ENCODE peak calls at places on chromosomes 6 and 20, in eight cellular contexts. M is lower leg skin, V is cardiac fibroblast, R is mammary epithelial cell, K is natural killer cell, O is cardiac muscle cell, Q is AG04450, E is OCI-LY7. H is an unnamed sample.
A peak's percentile ranks its signal among the peaks of the same experiment; 100 is the strongest.

GRCh38 chr6:11085758-11086435 is 7.7 kb upstream of the SMIM13 start:
- DNase-seq in V (peak; percentile 52), K (no peak), Q (no peak), O (no peak), R (no peak), M (no peak), E (no peak), H (no peak)

GRCh38 chr20:44696315-44696714 is 18.9 kb upstream of the CCN5 start:
- DNase-seq in O (no peak), K (no peak), R (no peak), V (no peak), Q (no peak), M (no peak), E (no peak), H (no peak)

GRCh38 chr6:87907521-87907920 is 140.1 kb upstream of the SPACA1 start:
- DNase-seq in O (no peak), R (peak; percentile 78), K (no peak), M (no peak), E (peak; percentile 72), V (peak; percentile 78), Q (no peak), H (no peak)

GRCh38 chr20:53364617-53365016 is 229.0 kb downstream of the ZNF217 start:
- DNase-seq in O (no peak), M (no peak), R (no peak), V (no peak), K (no peak), E (no peak), Q (no peak), H (no peak)

GRCh38 chr20:57698191-57698866 is 11.5 kb downstream of the PMEPA1 start:
- DNase-seq in R (peak; percentile 99), Q (peak; percentile 91), V (peak; percentile 97), M (no peak), E (no peak), O (no peak), K (no peak), H (no peak)

GRCh38 chr6:166306378-166307081 is 1.7 kb downstream of the PRR18 start:
- DNase-seq in R (no peak), O (no peak), K (no peak), E (no peak), V (no peak), M (no peak), Q (no peak), H (no peak)

GRCh38 chr6:147507162-147508072 is 1.1 kb upstream of the SAMD5 start:
- DNase-seq in M (no peak), O (peak; percentile 38), E (no peak), K (no peak), Q (no peak), V (peak; percentile 7), R (peak; percentile 23), H (peak; percentile 36)

GRCh38 chr20:62662422-62662821 is 20.1 kb downstream of the SLCO4A1 start:
- DNase-seq in R (peak; percentile 82), M (no peak), O (no peak), V (peak; percentile 57), K (no peak), E (no peak), Q (peak; percentile 32), H (no peak)

GRCh38 chr20:37990571-37991151 is 42.6 kb downstream of the TTI1 start:
- DNase-seq in R (peak; percentile 91), O (peak; percentile 68), E (peak; percentile 37), Q (peak; percentile 59), K (peak; percentile 77), M (peak; percentile 88), V (peak; percentile 88), H (peak; percentile 88)

GRCh38 chr6:52243282-52243893 is 912 bp downstream of the IL17F start:
- DNase-seq in E (no peak), K (no peak), M (no peak), O (no peak), Q (no peak), V (peak; percentile 33), R (no peak), H (no peak)

GRCh38 chr20:59673998-59674445 is 69.7 kb downstream of the PHACTR3 start:
- DNase-seq in M (no peak), R (no peak), K (no peak), V (no peak), O (no peak), E (no peak), Q (no peak), H (no peak)

GRCh38 chr20:51760905-51761544 is 7.2 kb downstream of the ATP9A start:
- DNase-seq in E (no peak), K (no peak), O (no peak), Q (peak; percentile 79), R (no peak), M (no peak), V (peak; percentile 39), H (no peak)

GRCh38 chr20:54475334-54476287 is at the start of gene DOK5:
- DNase-seq in V (peak; percentile 38), M (no peak), K (no peak), Q (no peak), R (peak; percentile 3), O (peak; percentile 54), E (no peak), H (no peak)

GRCh38 chr6:41367700-41368099 is 32.3 kb downstream of the NCR2 start:
- DNase-seq in R (peak; percentile 24), M (peak; percentile 75), E (peak; percentile 18), K (no peak), Q (peak; percentile 13), O (peak; percentile 85), V (peak; percentile 49), H (peak; percentile 37)

GRCh38 chr20:60271597-60271996 is 313.4 kb downstream of the CDH26 start:
- DNase-seq in R (no peak), V (peak; percentile 17), E (no peak), O (peak; percentile 10), K (no peak), M (no peak), Q (no peak), H (no peak)

GRCh38 chr6:52672422-52673025 is 1.6 kb downstream of the TMEM14A start:
- DNase-seq in R (peak; percentile 87), K (no peak), M (no peak), Q (no peak), E (no peak), O (no peak), V (peak; percentile 37), H (no peak)

GRCh38 chr20:44750081-44750805 is 4.6 kb downstream of the KCNK15 start:
- DNase-seq in R (no peak), Q (no peak), O (no peak), M (no peak), E (no peak), K (no peak), V (no peak), H (no peak)

DNA sequence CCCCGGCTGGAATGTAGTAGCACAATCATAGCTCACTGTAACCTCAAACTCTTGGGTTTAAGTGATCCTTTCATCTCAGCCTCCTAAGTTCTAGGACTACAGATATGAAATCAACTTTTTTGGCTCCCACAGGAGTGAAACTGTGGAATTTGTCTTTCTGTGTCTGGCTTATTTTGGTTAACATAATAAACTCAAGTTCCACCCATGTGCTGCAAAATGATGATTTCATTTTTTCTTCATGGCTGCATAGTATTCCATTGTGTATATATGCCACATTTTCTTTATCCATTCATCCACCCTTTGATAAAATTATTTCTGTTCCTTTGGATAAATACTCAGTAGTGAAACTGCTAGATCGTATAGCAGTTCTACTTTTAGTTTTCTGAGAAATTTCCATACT is 29.9 kb downstream of the RNGTT start:
- DNase-seq in E (no peak), R (no peak), O (no peak), Q (no peak), M (no peak), V (no peak), K (no peak), H (no peak)
- TF ChIP-seq CTCF in E (no peak), R (no peak), O (no peak), Q (no peak), M (no peak), V (no peak), K (no peak), H (no peak)

DNA sequence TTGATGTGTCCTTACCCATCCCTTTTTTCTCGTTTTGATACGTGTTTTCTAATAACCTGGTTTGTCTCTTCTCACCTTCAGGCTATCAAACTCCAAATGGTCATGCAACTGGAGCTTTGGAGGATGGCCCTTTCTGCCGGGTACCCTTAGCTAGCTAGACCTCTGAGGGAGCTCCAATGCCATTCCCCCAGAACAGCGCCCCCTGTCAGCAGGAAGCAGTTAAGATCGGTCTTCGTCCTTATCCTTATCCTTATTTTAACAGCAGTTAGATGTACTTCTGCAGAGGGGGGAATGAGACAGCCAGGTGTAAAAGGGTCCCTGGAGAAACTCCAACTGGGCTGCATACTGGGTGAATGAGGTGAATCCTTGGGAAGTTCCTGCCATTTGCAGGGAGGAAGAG is 37.2 kb downstream of the SEL1L2 start:
- DNase-seq in M (no peak), O (no peak), E (no peak), K (no peak), R (no peak), V (no peak), Q (no peak), H (no peak)
- TF ChIP-seq CTCF in M (no peak), O (no peak), E (peak; percentile 61), K (no peak), R (no peak), V (no peak), Q (no peak), H (no peak)

DNA sequence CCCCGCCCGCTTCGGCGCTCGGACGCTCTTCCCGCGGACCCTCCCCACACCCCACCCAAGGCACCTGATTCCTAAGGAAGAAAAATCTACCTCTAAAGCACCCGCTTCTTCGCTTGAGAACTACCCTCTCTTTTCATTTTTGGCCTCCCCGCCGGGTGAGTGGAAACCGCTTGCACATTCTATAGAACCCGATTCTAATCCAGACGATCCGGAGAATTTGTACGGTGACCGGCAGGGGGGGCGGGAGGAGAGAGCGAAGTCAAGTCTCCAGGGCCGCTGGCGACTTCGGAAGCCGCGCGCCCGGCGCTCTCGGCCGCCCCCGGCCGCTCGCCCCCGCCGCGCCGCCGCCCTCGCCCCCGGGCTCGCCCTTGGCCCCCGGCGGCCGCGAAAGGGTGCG is at the start of gene RBM24:
- DNase-seq in O (peak; percentile 62), V (peak; percentile 66), E (no peak), K (no peak), R (peak; percentile 44), Q (peak; percentile 49), M (peak; percentile 94), H (peak; percentile 40)
- TF ChIP-seq CTCF in O (peak; percentile 34), V (peak; percentile 39), E (no peak), K (no peak), R (peak; percentile 11), Q (peak; percentile 46), M (no peak), H (no peak)

DNA sequence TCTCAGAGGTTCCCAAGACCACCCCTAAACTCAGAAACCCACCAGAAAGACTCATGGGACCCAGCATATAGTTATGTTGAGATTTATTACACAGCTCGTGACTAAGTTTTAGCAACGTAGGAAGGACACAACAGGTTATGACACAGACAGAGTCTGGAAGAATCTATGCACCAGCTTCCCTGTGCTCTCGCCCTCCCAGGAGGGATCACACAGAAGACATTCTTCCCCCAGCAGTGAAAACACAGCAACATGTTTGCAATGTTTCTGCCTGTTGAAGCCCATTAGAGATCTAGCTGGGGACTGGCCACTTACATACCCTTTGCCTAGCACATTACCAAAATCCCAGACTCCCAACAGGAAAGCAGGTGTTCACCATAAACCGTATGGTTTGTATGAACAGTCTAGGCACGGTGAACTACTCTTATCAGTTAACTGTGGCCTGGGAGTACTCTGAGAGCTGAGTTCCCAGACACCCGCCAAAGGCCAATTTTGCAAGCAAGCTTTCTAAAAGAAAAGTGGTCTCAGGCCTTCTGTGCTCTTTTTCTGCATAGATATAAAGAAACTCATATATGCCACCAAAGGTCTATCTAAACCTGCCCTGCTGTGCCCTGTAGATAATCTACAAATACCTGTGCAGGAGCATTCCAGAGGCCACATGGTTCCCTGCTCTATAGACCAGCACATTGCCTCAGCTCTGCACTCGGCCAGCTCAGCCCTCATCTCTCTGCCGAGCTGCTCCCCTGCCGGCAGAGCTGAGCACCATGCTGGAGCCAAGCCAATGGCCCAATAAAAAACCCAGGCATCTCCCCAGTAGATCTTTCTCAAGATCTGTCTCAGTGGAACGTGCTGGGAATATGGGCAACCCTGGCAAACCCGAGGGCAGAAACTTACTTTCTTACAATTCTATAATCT is 69.6 kb upstream of the SMIM28 start:
- DNase-seq in Q (no peak), M (no peak), K (no peak), V (peak; percentile 29), O (no peak), R (no peak), E (no peak), H (no peak)
- TF ChIP-seq CTCF in Q (peak; percentile 22), M (no peak), K (no peak), V (peak; percentile 44), O (peak; percentile 33), R (no peak), E (no peak), H (no peak)

H was measured in GM13977.